ENCODE peak calls at places on chromosomes 6 and 20, in eight cellular contexts. One of them, this sample, is unnamed.

GRCh38 chr6:81362246-81362645 is 390.2 kb downstream of the TENT5A start:
- DNase-seq in GM12878: no peak
- DNase-seq in K562: no peak
- DNase-seq in HepG2: no peak
- DNase-seq in A549: no peak
- DNase-seq in SK-N-SH: no peak
- DNase-seq in H1: no peak
- DNase-seq in IMR-90: peak
- DNase-seq in this sample: no peak

GRCh38 chr20:35845561-35845960 is 73.7 kb downstream of the PHF20 start:
- DNase-seq in H1: no peak
- DNase-seq in K562: no peak
- DNase-seq in A549: no peak
- DNase-seq in SK-N-SH: no peak
- DNase-seq in GM12878: no peak
- DNase-seq in HepG2: no peak
- DNase-seq in IMR-90: peak
- DNase-seq in this sample: no peak

GRCh38 chr6:16836186-16836981 is 75.1 kb upstream of the ATXN1 start:
- DNase-seq in IMR-90: peak
- DNase-seq in GM12878: peak
- DNase-seq in SK-N-SH: no peak
- DNase-seq in A549: no peak
- DNase-seq in H1: no peak
- DNase-seq in K562: no peak
- DNase-seq in HepG2: no peak
- DNase-seq in this sample: no peak

GRCh38 chr6:157541618-157542404 is 160.8 kb downstream of the ZDHHC14 start:
- DNase-seq in GM12878: no peak
- DNase-seq in IMR-90: peak
- DNase-seq in K562: no peak
- DNase-seq in SK-N-SH: no peak
- DNase-seq in H1: no peak
- DNase-seq in HepG2: no peak
- DNase-seq in A549: no peak
- DNase-seq in this sample: no peak

GRCh38 chr6:34515473-34516387 is 40.4 kb downstream of the SPDEF start:
- DNase-seq in SK-N-SH: peak
- DNase-seq in GM12878: no peak
- DNase-seq in IMR-90: no peak
- DNase-seq in A549: no peak
- DNase-seq in HepG2: no peak
- DNase-seq in H1: no peak
- DNase-seq in K562: no peak
- DNase-seq in this sample: peak

GRCh38 chr20:47888351-47888750 is 103.1 kb upstream of the SULF2 start:
- DNase-seq in IMR-90: no peak
- DNase-seq in GM12878: no peak
- DNase-seq in A549: no peak
- DNase-seq in K562: no peak
- DNase-seq in HepG2: no peak
- DNase-seq in H1: no peak
- DNase-seq in SK-N-SH: no peak
- DNase-seq in this sample: no peak

GRCh38 chr6:47200536-47201334 is 109.0 kb downstream of the TNFRSF21 start:
- DNase-seq in IMR-90: no peak
- DNase-seq in A549: no peak
- DNase-seq in K562: no peak
- DNase-seq in GM12878: no peak
- DNase-seq in HepG2: peak
- DNase-seq in H1: no peak
- DNase-seq in SK-N-SH: no peak
- DNase-seq in this sample: no peak

GRCh38 chr6:98995116-98995515 is 47.4 kb upstream of the FBXL4 start:
- DNase-seq in H1: no peak
- DNase-seq in A549: no peak
- DNase-seq in HepG2: no peak
- DNase-seq in IMR-90: no peak
- DNase-seq in K562: no peak
- DNase-seq in GM12878: no peak
- DNase-seq in SK-N-SH: no peak
- DNase-seq in this sample: no peak

GRCh38 chr6:136774228-136775041 is 17.8 kb downstream of the MAP3K5 start:
- DNase-seq in HepG2: no peak
- DNase-seq in K562: no peak
- DNase-seq in SK-N-SH: no peak
- DNase-seq in IMR-90: peak
- DNase-seq in A549: no peak
- DNase-seq in GM12878: no peak
- DNase-seq in H1: no peak
- DNase-seq in this sample: no peak

DNA sequence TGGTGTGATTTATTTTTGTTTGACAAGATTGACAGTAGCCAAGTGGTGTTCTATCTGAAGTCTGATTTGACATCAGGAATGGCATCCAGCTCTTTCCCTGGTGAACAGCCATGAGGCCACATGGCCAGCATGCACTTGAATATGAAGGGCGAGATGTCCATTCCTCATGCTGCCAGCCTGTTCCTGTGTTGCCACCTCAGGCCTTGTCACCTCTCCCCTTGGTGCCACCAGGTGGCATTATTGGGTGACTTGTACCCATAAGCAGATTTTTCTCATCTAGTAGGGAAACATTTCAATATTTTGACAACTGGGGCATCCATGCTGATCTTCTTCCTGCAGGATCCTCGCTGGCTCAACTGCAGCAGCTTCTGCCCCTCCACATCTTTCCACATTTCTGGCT is 199.1 kb downstream of the ERMARD start:
- DNase-seq in GM12878: no peak
- DNase-seq in H1: no peak
- DNase-seq in IMR-90: no peak
- DNase-seq in SK-N-SH: no peak
- DNase-seq in A549: no peak
- DNase-seq in HepG2: no peak
- DNase-seq in K562: no peak
- DNase-seq in this sample: no peak
- TF ChIP-seq CTCF in GM12878: peak
- TF ChIP-seq CTCF in H1: peak
- TF ChIP-seq CTCF in IMR-90: no peak
- TF ChIP-seq CTCF in SK-N-SH: no peak
- TF ChIP-seq CTCF in A549: no peak
- TF ChIP-seq CTCF in HepG2: peak
- TF ChIP-seq CTCF in K562: no peak
- TF ChIP-seq CTCF in this sample: no peak

GRCh38 chr6:1621328-1621701 is 11.6 kb downstream of the FOXC1 start:
- DNase-seq in GM12878: no peak
- DNase-seq in IMR-90: no peak
- DNase-seq in K562: no peak
- DNase-seq in H1: no peak
- DNase-seq in SK-N-SH: no peak
- DNase-seq in A549: no peak
- DNase-seq in HepG2: no peak
- DNase-seq in this sample: no peak
- TF ChIP-seq USF2 in GM12878: no peak
- TF ChIP-seq USF2 in IMR-90: no peak
- TF ChIP-seq USF2 in K562: no peak
- TF ChIP-seq USF2 in H1: no peak
- TF ChIP-seq USF2 in SK-N-SH: no peak
- TF ChIP-seq USF2 in A549: no peak
- TF ChIP-seq USF2 in HepG2: no peak
- TF ChIP-seq USF2 in this sample: no peak

GRCh38 chr20:2984956-2985661 is 58.3 kb upstream of the GNRH2 start:
- DNase-seq in GM12878: no peak
- DNase-seq in SK-N-SH: no peak
- DNase-seq in HepG2: no peak
- DNase-seq in K562: peak
- DNase-seq in IMR-90: peak
- DNase-seq in H1: peak
- DNase-seq in A549: no peak
- DNase-seq in this sample: no peak
- TF ChIP-seq CTCF in GM12878: no peak
- TF ChIP-seq CTCF in SK-N-SH: no peak
- TF ChIP-seq CTCF in HepG2: no peak
- TF ChIP-seq CTCF in K562: no peak
- TF ChIP-seq CTCF in IMR-90: no peak
- TF ChIP-seq CTCF in H1: no peak
- TF ChIP-seq CTCF in A549: no peak
- TF ChIP-seq CTCF in this sample: no peak

DNA sequence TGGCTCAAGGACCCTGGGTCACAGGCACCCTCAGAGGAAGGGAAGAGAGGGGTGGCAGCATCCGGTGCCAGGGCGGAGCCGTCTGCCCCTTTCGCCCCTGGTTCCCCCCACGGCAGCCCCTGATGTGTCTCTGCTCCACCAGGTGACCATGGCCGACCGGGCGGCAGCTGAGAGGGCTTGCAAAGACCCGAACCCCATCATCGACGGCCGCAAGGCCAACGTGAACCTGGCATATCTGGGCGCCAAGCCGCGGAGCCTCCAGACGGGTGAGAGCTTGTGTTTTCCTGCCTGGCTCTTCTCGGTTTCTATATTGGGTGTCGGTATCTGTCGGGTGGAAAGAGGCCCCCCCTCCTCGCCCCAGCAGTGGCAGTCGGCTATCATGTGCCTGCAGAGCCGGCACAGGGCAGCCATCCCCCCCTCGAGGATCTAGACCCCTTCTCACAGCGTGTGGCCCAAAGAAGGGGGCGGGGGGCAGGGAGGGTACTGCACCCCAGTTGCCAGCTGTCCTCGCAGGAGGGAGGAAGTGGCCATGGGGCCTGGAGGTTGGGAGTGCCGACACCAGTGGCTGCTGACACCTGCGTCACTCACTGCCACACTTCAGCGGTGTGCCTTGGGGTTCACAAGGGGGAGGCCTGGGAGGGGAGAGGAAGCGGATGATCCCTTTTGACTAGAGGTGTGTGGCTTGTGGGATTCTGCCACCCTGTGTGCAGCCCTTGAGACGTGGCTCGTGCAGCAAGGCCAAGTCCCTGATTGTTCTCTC is 1.5 kb downstream of the RBM38 start:
- DNase-seq in A549: no peak
- DNase-seq in GM12878: no peak
- DNase-seq in HepG2: no peak
- DNase-seq in SK-N-SH: no peak
- DNase-seq in H1: no peak
- DNase-seq in K562: peak
- DNase-seq in IMR-90: no peak
- DNase-seq in this sample: no peak
- TF ChIP-seq USF2 in A549: no peak
- TF ChIP-seq USF2 in GM12878: no peak
- TF ChIP-seq USF2 in HepG2: no peak
- TF ChIP-seq USF2 in SK-N-SH: no peak
- TF ChIP-seq USF2 in H1: no peak
- TF ChIP-seq USF2 in K562: no peak
- TF ChIP-seq USF2 in IMR-90: no peak
- TF ChIP-seq USF2 in this sample: no peak

GRCh38 chr6:32195902-32196681 is 3.6 kb upstream of the GPSM3 start:
- DNase-seq in IMR-90: peak
- DNase-seq in GM12878: peak
- DNase-seq in A549: peak
- DNase-seq in K562: peak
- DNase-seq in SK-N-SH: peak
- DNase-seq in HepG2: peak
- DNase-seq in H1: peak
- DNase-seq in this sample: peak

GRCh38 chr6:32194388-32194787 is 1.9 kb upstream of the GPSM3 start:
- DNase-seq in IMR-90: no peak
- DNase-seq in K562: no peak
- DNase-seq in GM12878: no peak
- DNase-seq in H1: no peak
- DNase-seq in A549: no peak
- DNase-seq in HepG2: no peak
- DNase-seq in SK-N-SH: no peak
- DNase-seq in this sample: no peak

GRCh38 chr6:32196682-32197616 is 4.5 kb upstream of the GPSM3 start:
- DNase-seq in HepG2: no peak
- DNase-seq in GM12878: no peak
- DNase-seq in A549: no peak
- DNase-seq in SK-N-SH: peak
- DNase-seq in IMR-90: peak
- DNase-seq in H1: peak
- DNase-seq in K562: no peak
- DNase-seq in this sample: no peak

GRCh38 chr6:32195652-32195901 is 3.1 kb upstream of the GPSM3 start:
- DNase-seq in A549: peak
- DNase-seq in H1: peak
- DNase-seq in K562: peak
- DNase-seq in SK-N-SH: peak
- DNase-seq in IMR-90: peak
- DNase-seq in GM12878: peak
- DNase-seq in HepG2: peak
- DNase-seq in this sample: peak

GRCh38 chr6:32194825-32195651 is 2.6 kb upstream of the GPSM3 start:
- DNase-seq in K562: peak
- DNase-seq in IMR-90: peak
- DNase-seq in A549: peak
- DNase-seq in SK-N-SH: peak
- DNase-seq in H1: no peak
- DNase-seq in GM12878: no peak
- DNase-seq in HepG2: no peak
- DNase-seq in this sample: no peak
- TF ChIP-seq CTCF in K562: peak
- TF ChIP-seq CTCF in IMR-90: peak
- TF ChIP-seq CTCF in A549: peak
- TF ChIP-seq CTCF in SK-N-SH: peak
- TF ChIP-seq CTCF in H1: peak
- TF ChIP-seq CTCF in GM12878: peak
- TF ChIP-seq CTCF in HepG2: peak
- TF ChIP-seq CTCF in this sample: peak

This sample was measured in WTC11.